ENCODE peak calls at places on chromosome 17, in five cellular contexts. X is GM12878, Z is HCT116, D is Panc1, V is SK-N-SH. G is an unnamed sample.

GRCh38 chr17:59469786-59470485 is 95.5 kb upstream of the DHX40 start:
- DNase-seq in X (no peak), Z (no peak), D (no peak), V (no peak), G (no peak)

GRCh38 chr17:44828919-44829557 is 1.0 kb downstream of the GJC1 start:
- DNase-seq in X (no peak), Z (no peak), D (no peak), V (no peak), G (no peak)

GRCh38 chr17:61152898-61153297 is 246.7 kb upstream of the TBX2 start:
- DNase-seq in X (no peak), Z (no peak), D (no peak), V (no peak), G (no peak)

GRCh38 chr17:44309472-44309871 is 1.1 kb downstream of the RUNDC3A start:
- DNase-seq in X (no peak), Z (no peak), D (no peak), V (no peak), G (no peak)

GRCh38 chr17:2955931-2956582 is 107.3 kb downstream of the OR1D5 start:
- DNase-seq in X (no peak), Z (no peak), D (no peak), V (no peak), G (no peak)

GRCh38 chr17:77503916-77504651 is 363.3 kb downstream of the SEC14L1 start:
- DNase-seq in X (no peak), Z (no peak), D (no peak), V (peak; percentile 59), G (no peak)

GRCh38 chr17:18219016-18219415 is 6.4 kb upstream of the LLGL1 start:
- DNase-seq in X (no peak), Z (no peak), D (no peak), V (no peak), G (no peak)

GRCh38 chr17:40458001-40458791 is 14.9 kb downstream of the IGFBP4 start:
- DNase-seq in X (no peak), Z (no peak), D (no peak), V (peak; percentile 73), G (no peak)

GRCh38 chr17:37766951-37767350 is 22.1 kb upstream of the HNF1B start:
- DNase-seq in X (no peak), Z (no peak), D (no peak), V (no peak), G (no peak)

GRCh38 chr17:29209073-29209472 is 28.9 kb upstream of the MYO18A start:
- DNase-seq in X (no peak), Z (no peak), D (no peak), V (no peak), G (no peak)

GRCh38 chr17:46035112-46035818 is 36.2 kb downstream of the STH start:
- DNase-seq in X (no peak), Z (no peak), D (no peak), V (no peak), G (no peak)

GRCh38 chr17:57834146-57834741 is 15.6 kb downstream of the MRPS23 start:
- DNase-seq in X (no peak), Z (no peak), D (no peak), V (peak; percentile 45), G (no peak)

GRCh38 chr17:64118452-64118979 is 11.4 kb downstream of the ERN1 start:
- DNase-seq in X (no peak), Z (no peak), D (no peak), V (no peak), G (peak; percentile 67)

DNA sequence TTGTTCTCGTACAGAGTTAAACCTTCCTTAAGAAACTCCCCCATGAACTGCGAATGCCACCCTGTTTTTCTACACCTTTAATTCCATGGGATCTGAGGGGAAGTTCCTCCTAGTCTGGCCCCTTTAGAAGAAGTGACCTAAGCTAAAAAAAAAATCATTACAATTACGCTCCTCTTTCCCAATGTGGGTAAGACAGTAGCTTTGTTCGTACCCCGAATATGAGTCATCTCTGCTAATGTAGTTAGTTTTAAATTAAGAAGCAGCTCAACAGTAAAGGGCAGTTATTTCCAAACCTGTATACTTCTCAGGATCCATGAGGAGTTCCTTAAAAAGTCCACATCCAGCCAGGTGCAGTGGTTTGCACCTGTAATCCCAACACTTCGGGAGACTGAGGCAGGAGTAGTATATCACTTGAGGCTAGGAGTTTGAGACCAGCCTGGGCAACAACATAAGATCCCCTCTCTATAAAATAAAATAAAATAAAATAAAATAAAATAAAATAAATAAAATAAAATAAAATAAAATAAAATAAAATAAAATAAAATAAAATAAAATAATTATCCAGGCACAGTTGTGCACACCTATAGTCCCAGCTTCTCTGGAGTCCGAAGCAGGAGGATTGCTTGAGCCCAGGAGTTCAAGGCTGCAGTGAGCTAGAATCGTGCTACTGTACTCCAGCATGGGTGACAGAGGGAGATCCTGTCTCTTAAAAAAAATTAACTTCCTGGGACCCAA is 26.1 kb downstream of the RCVRN start:
- DNase-seq in X (no peak), Z (no peak), D (no peak), V (no peak), G (no peak)
- TF ChIP-seq SIN3A in X (no peak), Z (no peak), D (no peak), V (no peak), G (no peak)

GRCh38 chr17:35725917-35726608 is 5.4 kb upstream of the RASL10B start:
- DNase-seq in X (no peak), Z (no peak), D (no peak), V (no peak), G (no peak)

GRCh38 chr17:35728551-35728950 is 2.9 kb upstream of the RASL10B start:
- DNase-seq in X (no peak), Z (no peak), D (no peak), V (no peak), G (no peak)

GRCh38 chr17:35725058-35725457 is 6.4 kb upstream of the RASL10B start:
- DNase-seq in X (no peak), Z (no peak), D (no peak), V (no peak), G (no peak)

GRCh38 chr17:35727635-35728034 is 3.8 kb upstream of the RASL10B start:
- DNase-seq in X (no peak), Z (no peak), D (no peak), V (no peak), G (no peak)

DNA sequence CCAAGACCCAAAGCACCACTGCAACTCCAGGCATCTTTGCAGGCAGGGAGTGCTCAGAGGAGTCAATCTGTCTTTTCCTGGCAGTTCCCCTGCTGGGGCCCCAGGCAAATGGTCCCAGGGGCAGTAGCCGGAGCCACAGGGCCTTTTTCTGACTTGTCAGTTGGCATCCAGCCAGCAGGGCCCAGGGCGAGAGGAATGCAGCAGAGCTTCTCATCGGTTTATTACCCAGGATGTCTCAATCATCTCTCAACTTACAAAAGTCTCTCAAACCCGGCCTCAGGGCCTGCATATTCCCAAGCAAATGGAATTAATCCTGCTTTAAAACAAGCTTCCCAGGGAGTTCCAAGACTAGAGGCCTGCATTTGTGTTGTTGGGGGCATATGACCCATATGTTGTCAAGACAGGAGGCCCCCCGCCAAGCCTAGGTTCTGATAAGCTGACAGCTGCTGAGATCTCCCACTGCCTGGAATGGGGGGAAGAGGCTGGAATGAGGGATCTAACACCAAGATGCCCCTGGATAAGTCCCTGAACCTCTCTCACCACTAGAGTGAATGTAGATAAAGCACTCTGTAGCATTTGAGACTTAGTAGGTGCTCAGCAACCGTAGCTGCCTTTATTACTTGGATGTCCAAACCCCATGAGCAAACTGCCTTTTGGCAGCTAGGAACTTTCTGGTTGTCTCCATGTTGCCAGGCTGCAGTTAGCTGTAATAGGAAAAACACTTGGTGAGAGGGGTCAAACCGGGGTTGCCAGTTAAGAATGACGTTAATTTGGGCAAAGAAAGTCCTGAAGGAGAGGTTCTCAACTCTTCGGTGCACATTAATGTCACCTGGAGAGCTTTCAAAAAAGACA is 4.6 kb upstream of the RASL10B start:
- DNase-seq in X (no peak), Z (no peak), D (no peak), V (no peak), G (no peak)
- TF ChIP-seq SIN3A in X (no peak), Z (no peak), D (no peak), V (no peak), G (no peak)

DNA sequence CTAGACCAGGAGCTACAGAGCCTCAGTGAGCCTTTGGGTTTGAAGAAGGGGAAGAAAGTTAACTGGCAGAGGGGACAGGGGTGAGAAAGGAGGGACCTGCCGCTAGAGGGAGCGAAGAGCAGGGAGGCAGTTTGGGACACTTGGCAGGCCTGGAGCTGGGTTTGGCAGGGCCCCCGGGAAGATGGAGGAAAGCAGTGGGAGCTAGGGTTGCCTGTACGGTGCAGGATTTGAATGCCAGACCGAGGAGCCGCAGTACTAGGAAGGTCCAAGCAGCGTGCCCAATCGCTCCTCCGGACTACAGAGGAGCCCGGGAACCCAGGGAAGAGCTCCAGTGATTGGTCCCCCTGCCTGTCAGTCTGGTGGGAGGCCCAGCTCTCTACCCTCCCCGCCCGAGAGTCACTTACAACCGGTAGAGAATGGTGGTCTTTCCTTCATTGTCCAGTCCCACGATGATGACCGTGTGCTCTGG is 1.3 kb downstream of the ARL5C start:
- DNase-seq in X (peak; percentile 53), Z (peak; percentile 69), D (peak; percentile 25), V (peak; percentile 98), G (peak; percentile 88)
- TF ChIP-seq SIN3A in X (no peak), Z (no peak), D (no peak), V (peak; percentile 61), G (no peak)

DNA sequence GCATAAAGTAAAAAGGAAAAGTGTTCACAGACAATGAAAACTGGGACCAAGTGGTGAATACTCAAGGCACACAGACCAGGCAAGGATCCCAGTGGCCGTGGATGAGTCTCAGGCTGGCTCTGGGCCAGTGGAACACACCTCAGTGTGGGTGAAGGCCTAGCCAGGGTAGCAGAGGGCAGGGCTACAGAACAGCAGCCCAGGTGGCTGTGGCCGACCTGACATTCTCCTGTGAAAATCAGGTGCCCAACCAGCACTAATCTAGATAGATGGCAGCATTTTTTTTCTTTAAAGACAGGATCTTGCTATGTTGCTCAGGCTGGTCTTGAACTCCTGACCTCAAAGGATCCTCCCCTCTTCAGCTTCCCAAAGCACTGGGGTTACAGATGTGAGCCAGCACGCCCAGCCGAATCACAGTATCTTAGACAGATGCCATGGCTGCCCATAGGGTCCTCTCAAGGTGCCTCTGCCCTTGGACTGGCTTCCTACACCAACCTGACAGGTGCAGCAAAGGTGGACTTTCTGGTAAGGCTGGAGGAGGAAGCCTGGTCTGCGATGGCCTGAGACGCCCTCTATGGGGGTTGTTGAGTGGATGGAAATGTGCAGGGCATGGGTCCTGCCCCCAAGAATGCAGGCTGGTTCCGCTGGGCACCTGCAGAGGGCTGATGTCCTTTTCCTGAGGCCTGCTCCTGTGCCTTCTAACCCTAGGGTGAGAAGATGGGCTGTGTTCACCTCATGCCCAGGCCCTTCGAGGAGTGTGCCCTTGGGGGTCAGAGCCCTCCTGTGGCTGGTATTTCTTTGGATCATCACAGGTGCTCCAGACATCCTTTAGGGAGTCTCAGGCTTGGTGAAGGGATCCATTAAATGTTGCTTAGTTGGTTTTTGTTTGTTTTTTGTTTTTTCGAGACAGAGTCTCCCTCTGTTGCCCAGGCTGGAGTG is 3.8 kb upstream of the P4HB start:
- DNase-seq in X (no peak), Z (no peak), D (no peak), V (peak; percentile 27), G (no peak)
- TF ChIP-seq SIN3A in X (no peak), Z (no peak), D (no peak), V (no peak), G (no peak)